ENCODE peak calls at places on chromosomes 11 and 22, in four cellular contexts. One of them, this sample, is unnamed.

GRCh38 chr11:75272821-75273301 is 32.3 kb downstream of the TPBGL start:
- DNase-seq in trophoblast cell: no peak
- DNase-seq in H1: no peak
- DNase-seq in IMR-90: no peak
- DNase-seq in this sample: no peak

GRCh38 chr11:117583063-117583801 is 213.8 kb downstream of the DSCAML1 start:
- DNase-seq in IMR-90: no peak
- DNase-seq in trophoblast cell: no peak
- DNase-seq in H1: no peak
- DNase-seq in this sample: peak; percentile 29

GRCh38 chr22:36864454-36865215 is 3.8 kb downstream of the NCF4 start:
- DNase-seq in trophoblast cell: no peak
- DNase-seq in IMR-90: no peak
- DNase-seq in H1: no peak
- DNase-seq in this sample: no peak

GRCh38 chr11:41659990-41660389 is 200.5 kb upstream of the LRRC4C start:
- DNase-seq in H1: no peak
- DNase-seq in trophoblast cell: no peak
- DNase-seq in IMR-90: no peak
- DNase-seq in this sample: no peak

GRCh38 chr22:26548984-26549383 is 36.7 kb upstream of the TFIP11 start:
- DNase-seq in IMR-90: no peak
- DNase-seq in H1: no peak
- DNase-seq in trophoblast cell: peak; percentile 28
- DNase-seq in this sample: no peak

GRCh38 chr22:25759825-25760231 is 17.8 kb downstream of the MYO18B start:
- DNase-seq in trophoblast cell: peak; percentile 78
- DNase-seq in H1: no peak
- DNase-seq in IMR-90: peak; percentile 90
- DNase-seq in this sample: peak; percentile 74

GRCh38 chr22:24801906-24802504 is 4.0 kb upstream of the SGSM1 start:
- DNase-seq in trophoblast cell: no peak
- DNase-seq in H1: no peak
- DNase-seq in IMR-90: no peak
- DNase-seq in this sample: no peak

GRCh38 chr11:112666253-112666652 is 295.0 kb upstream of the NCAM1 start:
- DNase-seq in H1: no peak
- DNase-seq in IMR-90: no peak
- DNase-seq in trophoblast cell: no peak
- DNase-seq in this sample: no peak

GRCh38 chr22:37167176-37167980 is 17.7 kb upstream of the IL2RB start:
- DNase-seq in trophoblast cell: no peak
- DNase-seq in IMR-90: no peak
- DNase-seq in H1: no peak
- DNase-seq in this sample: no peak

GRCh38 chr22:27825174-27825573 is 23.6 kb upstream of the MN1 start:
- DNase-seq in H1: peak; percentile 77
- DNase-seq in trophoblast cell: no peak
- DNase-seq in IMR-90: no peak
- DNase-seq in this sample: peak; percentile 50

GRCh38 chr11:131094828-131095227 is 178.5 kb upstream of the SNX19 start:
- DNase-seq in H1: no peak
- DNase-seq in IMR-90: no peak
- DNase-seq in trophoblast cell: no peak
- DNase-seq in this sample: no peak

GRCh38 chr11:117062503-117062902 is 35.7 kb downstream of the SIK3 start:
- DNase-seq in IMR-90: no peak
- DNase-seq in H1: no peak
- DNase-seq in trophoblast cell: no peak
- DNase-seq in this sample: no peak

GRCh38 chr11:110908401-110909106 is 196.3 kb upstream of the ARHGAP20 start:
- DNase-seq in H1: no peak
- DNase-seq in IMR-90: peak; percentile 94
- DNase-seq in trophoblast cell: peak; percentile 58
- DNase-seq in this sample: peak; percentile 66

GRCh38 chr22:47188337-47189055 is 426.0 kb downstream of the TBC1D22A start:
- DNase-seq in H1: no peak
- DNase-seq in IMR-90: no peak
- DNase-seq in trophoblast cell: no peak
- DNase-seq in this sample: no peak

GRCh38 chr11:47394322-47395224 is 13.8 kb upstream of the SLC39A13 start:
- DNase-seq in H1: no peak
- DNase-seq in IMR-90: peak; percentile 20
- DNase-seq in trophoblast cell: peak; percentile 31
- DNase-seq in this sample: no peak

GRCh38 chr11:131767421-131767820 is 397.0 kb downstream of the NTM start:
- DNase-seq in H1: no peak
- DNase-seq in trophoblast cell: no peak
- DNase-seq in IMR-90: peak; percentile 74
- DNase-seq in this sample: no peak

GRCh38 chr11:57978686-57979531 is 44.8 kb upstream of the OR9Q1 start:
- DNase-seq in IMR-90: peak; percentile 6
- DNase-seq in trophoblast cell: no peak
- DNase-seq in H1: no peak
- DNase-seq in this sample: no peak

GRCh38 chr22:24996420-24996952 is 44.0 kb downstream of the KIAA1671 start:
- DNase-seq in IMR-90: no peak
- DNase-seq in trophoblast cell: peak; percentile 25
- DNase-seq in H1: peak; percentile 73
- DNase-seq in this sample: peak; percentile 100

GRCh38 chr11:27995082-27995481 is 112.9 kb downstream of the KIF18A start:
- DNase-seq in trophoblast cell: peak; percentile 91
- DNase-seq in IMR-90: peak; percentile 68
- DNase-seq in H1: no peak
- DNase-seq in this sample: no peak

GRCh38 chr11:107563702-107564101 is 1.8 kb downstream of the ALKBH8 start:
- DNase-seq in H1: no peak
- DNase-seq in IMR-90: peak; percentile 66
- DNase-seq in trophoblast cell: peak; percentile 91
- DNase-seq in this sample: peak; percentile 41

GRCh38 chr11:88193278-88193677 is 18.0 kb upstream of the RAB38 start:
- DNase-seq in trophoblast cell: no peak
- DNase-seq in H1: no peak
- DNase-seq in IMR-90: no peak
- DNase-seq in this sample: no peak

GRCh38 chr11:78467370-78467769 is 49.8 kb upstream of the GAB2 start:
- DNase-seq in H1: no peak
- DNase-seq in IMR-90: no peak
- DNase-seq in trophoblast cell: no peak
- DNase-seq in this sample: no peak

GRCh38 chr22:47695176-47695575 is 932.7 kb downstream of the TBC1D22A start:
- DNase-seq in trophoblast cell: no peak
- DNase-seq in H1: peak; percentile 13
- DNase-seq in IMR-90: no peak
- DNase-seq in this sample: no peak

GRCh38 chr11:117217685-117218084 is 14.2 kb downstream of the PCSK7 start:
- DNase-seq in IMR-90: no peak
- DNase-seq in trophoblast cell: no peak
- DNase-seq in H1: no peak
- DNase-seq in this sample: no peak

GRCh38 chr11:62432695-62433094 is 13.9 kb downstream of the SCGB1A1 start:
- DNase-seq in IMR-90: no peak
- DNase-seq in H1: no peak
- DNase-seq in trophoblast cell: no peak
- DNase-seq in this sample: no peak

GRCh38 chr22:20577549-20577975 is 70.2 kb downstream of the MED15 start:
- DNase-seq in H1: no peak
- DNase-seq in IMR-90: no peak
- DNase-seq in trophoblast cell: no peak
- DNase-seq in this sample: no peak

GRCh38 chr22:45460288-45461109 is 42.2 kb upstream of the FBLN1 start:
- DNase-seq in trophoblast cell: no peak
- DNase-seq in IMR-90: peak; percentile 71
- DNase-seq in H1: no peak
- DNase-seq in this sample: no peak

DNA sequence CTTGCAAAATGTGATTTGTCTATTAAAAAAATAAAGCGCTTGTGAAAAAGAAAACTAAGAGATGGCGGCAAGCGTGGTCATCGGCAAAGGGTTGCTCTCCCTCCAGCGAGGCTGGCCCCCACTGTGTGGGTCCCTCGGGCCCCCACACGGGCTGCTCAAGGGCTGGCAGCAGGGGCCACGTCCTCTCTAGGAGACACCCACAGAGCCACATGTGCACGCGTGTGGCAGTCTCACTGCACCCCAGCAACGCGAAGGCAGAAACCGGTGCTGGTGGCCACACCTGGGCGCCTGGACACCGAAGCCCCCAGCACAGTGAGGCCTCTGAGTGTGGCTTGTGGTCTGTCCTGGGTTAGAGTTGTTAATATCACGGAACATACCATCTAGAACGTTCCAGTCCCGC is 34.4 kb downstream of the TOLLIP start:
- DNase-seq in trophoblast cell: no peak
- DNase-seq in H1: no peak
- DNase-seq in IMR-90: no peak
- DNase-seq in this sample: no peak
- H3K79me1 ChIP-seq in trophoblast cell: no peaks in the 10 kb centered on the region
- H3K79me1 ChIP-seq in H1: peaks cover 6% of the 10 kb centered on the region
- H3K79me1 ChIP-seq in IMR-90: no peaks in the 10 kb centered on the region
- H3K79me1 ChIP-seq in this sample: no peaks in the 10 kb centered on the region

DNA sequence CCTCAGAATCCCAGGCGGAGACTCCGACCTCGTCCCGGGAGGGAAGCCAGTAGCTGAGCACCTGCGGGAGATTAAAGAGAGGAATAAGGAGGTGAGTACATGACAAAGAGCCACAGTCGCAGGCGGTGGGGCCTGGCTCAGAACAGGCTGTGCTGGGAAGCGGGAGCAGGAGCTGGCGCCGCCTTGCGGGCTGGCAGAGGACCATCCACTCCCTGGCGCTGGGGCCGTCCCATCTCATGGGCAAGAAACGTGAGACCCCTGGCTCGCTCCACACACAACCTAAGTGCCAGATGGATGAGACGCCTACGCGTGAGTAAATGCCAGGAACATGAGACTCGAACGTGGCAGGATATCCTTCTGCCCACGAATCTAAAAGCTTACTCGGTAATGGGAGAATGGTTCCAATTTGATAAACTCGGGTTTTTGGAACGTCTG is 6.3 kb downstream of the CEND1 start:
- DNase-seq in IMR-90: peak; percentile 96
- DNase-seq in H1: peak; percentile 93
- DNase-seq in trophoblast cell: peak; percentile 70
- DNase-seq in this sample: peak; percentile 94
- H3K4me3 ChIP-seq in IMR-90: no peak overlapping the region
- H3K4me3 ChIP-seq in H1: no peak overlapping the region
- H3K4me3 ChIP-seq in trophoblast cell: no peak overlapping the region
- H3K4me3 ChIP-seq in this sample: no peak overlapping the region

GRCh38 chr11:124470516-124471231 is 25.2 kb upstream of the OR8B8 start:
- DNase-seq in IMR-90: no peak
- DNase-seq in trophoblast cell: no peak
- DNase-seq in H1: no peak
- DNase-seq in this sample: no peak

GRCh38 chr11:124463990-124464389 is 18.5 kb upstream of the OR8B8 start:
- DNase-seq in H1: no peak
- DNase-seq in IMR-90: no peak
- DNase-seq in trophoblast cell: no peak
- DNase-seq in this sample: no peak

GRCh38 chr11:124473476-124473875 is 28.0 kb upstream of the OR8B8 start:
- DNase-seq in trophoblast cell: no peak
- DNase-seq in IMR-90: no peak
- DNase-seq in H1: no peak
- DNase-seq in this sample: no peak

GRCh38 chr11:124465368-124465767 is 19.9 kb upstream of the OR8B8 start:
- DNase-seq in H1: no peak
- DNase-seq in IMR-90: no peak
- DNase-seq in trophoblast cell: no peak
- DNase-seq in this sample: no peak

GRCh38 chr11:124467376-124468061 is 22.0 kb upstream of the OR8B8 start:
- DNase-seq in H1: no peak
- DNase-seq in trophoblast cell: no peak
- DNase-seq in IMR-90: peak; percentile 2
- DNase-seq in this sample: no peak
- H2AK5ac ChIP-seq in H1: no peak overlapping the region
- H2AK5ac ChIP-seq in trophoblast cell: no peak overlapping the region
- H2AK5ac ChIP-seq in IMR-90: no peak overlapping the region
- H2AK5ac ChIP-seq in this sample: no peak overlapping the region

GRCh38 chr11:1481483-1481825 is 5.1 kb downstream of the MOB2 start:
- DNase-seq in IMR-90: no peak
- DNase-seq in H1: no peak
- DNase-seq in trophoblast cell: no peak
- DNase-seq in this sample: no peak

GRCh38 chr11:1482581-1483444 is 3.8 kb downstream of the MOB2 start:
- DNase-seq in trophoblast cell: no peak
- DNase-seq in IMR-90: no peak
- DNase-seq in H1: no peak
- DNase-seq in this sample: no peak

GRCh38 chr11:1483445-1483961 is 3.1 kb downstream of the MOB2 start:
- DNase-seq in IMR-90: no peak
- DNase-seq in trophoblast cell: no peak
- DNase-seq in H1: no peak
- DNase-seq in this sample: no peak

GRCh38 chr11:1480555-1481482 is 5.8 kb downstream of the MOB2 start:
- DNase-seq in IMR-90: no peak
- DNase-seq in trophoblast cell: no peak
- DNase-seq in H1: no peak
- DNase-seq in this sample: no peak

DNA sequence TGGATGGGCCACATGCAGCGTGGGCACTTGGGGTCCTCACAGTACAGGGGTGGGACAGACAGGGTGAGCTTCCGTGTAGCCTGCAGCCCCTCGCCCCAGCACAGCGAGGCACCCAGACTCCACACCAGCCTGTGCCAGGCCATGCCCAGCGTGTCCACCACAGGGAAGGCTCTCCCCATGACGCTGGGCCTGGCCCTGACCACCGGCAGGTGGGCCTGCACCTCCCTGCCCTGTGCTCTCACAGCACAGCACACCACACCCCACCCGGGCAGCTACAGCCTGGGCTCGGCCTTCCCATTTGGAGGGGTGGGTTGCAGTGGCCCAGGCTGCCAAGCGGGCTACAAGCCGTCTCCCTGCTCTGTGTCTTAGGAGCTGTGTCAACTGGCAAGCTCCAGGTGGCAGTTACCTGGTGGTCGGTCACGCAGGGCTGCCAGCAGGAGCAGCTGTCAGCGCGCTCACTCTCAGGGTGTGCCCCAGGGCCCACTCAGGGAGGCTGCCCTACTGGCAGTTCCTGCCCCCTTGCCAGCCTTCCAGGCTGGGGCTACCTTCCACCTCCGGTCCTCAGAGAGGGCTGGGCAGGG is 4.6 kb downstream of the MOB2 start:
- DNase-seq in H1: no peak
- DNase-seq in IMR-90: no peak
- DNase-seq in trophoblast cell: no peak
- DNase-seq in this sample: no peak
- H3K79me1 ChIP-seq in H1: peaks cover 6% of the 10 kb centered on the region
- H3K79me1 ChIP-seq in IMR-90: peaks cover 9% of the 10 kb centered on the region
- H3K79me1 ChIP-seq in trophoblast cell: no peaks in the 10 kb centered on the region
- H3K79me1 ChIP-seq in this sample: no peaks in the 10 kb centered on the region

This sample was measured in mesendoderm.